ENCODE peak calls at places on chromosomes 2 and 18, in seven cellular contexts. I is GM20000; J is activated effector memory CD4-positive, alpha-beta T cell treated with anti-CD3 and anti-CD28 coated beads, Interleukin-2, amount 50 U/mL, for 16 hours; H is NCI-H1105; B is T follicular helper cell; T is MCF 10A; W is AG20443. D is an unnamed sample.

GRCh38 chr2:240503375-240503774 is 54.4 kb downstream of the ANKMY1 start:
- DNase-seq in H (no peak), I (no peak), J (no peak), W (no peak), T (no peak), B (no peak), D (peak)

GRCh38 chr2:232653441-232653840 is 20.0 kb downstream of the EFHD1 start:
- DNase-seq in J (no peak), H (no peak), B (no peak), I (no peak), W (no peak), T (no peak), D (no peak)

GRCh38 chr2:36445191-36445590 is 89.6 kb downstream of the CRIM1 start:
- DNase-seq in H (no peak), J (no peak), T (no peak), I (no peak), B (no peak), W (no peak), D (no peak)

GRCh38 chr2:73156539-73157124 is 43.9 kb upstream of the RAB11FIP5 start:
- DNase-seq in I (peak), B (no peak), H (no peak), W (peak), J (peak), T (peak), D (peak)

GRCh38 chr18:48826271-48826670 is 124.5 kb downstream of the SMAD7 start:
- DNase-seq in W (no peak), I (no peak), B (no peak), T (no peak), J (no peak), H (no peak), D (peak)

GRCh38 chr2:237184192-237184922 is 98.7 kb downstream of the COPS8 start:
- DNase-seq in H (no peak), J (no peak), W (peak), T (peak), I (no peak), B (no peak), D (no peak)

GRCh38 chr18:47118986-47119385 is 31.3 kb downstream of the HDHD2 start:
- DNase-seq in H (no peak), J (no peak), W (peak), T (no peak), B (no peak), I (no peak), D (no peak)

GRCh38 chr2:43519711-43520221 is 76.1 kb downstream of the THADA start:
- DNase-seq in B (no peak), I (no peak), W (peak), J (no peak), T (peak), H (no peak), D (no peak)

GRCh38 chr18:65352183-65352582 is 398.6 kb upstream of the CDH7 start:
- DNase-seq in J (no peak), H (no peak), W (no peak), B (no peak), T (peak), I (no peak), D (no peak)

GRCh38 chr2:128519517-128520215 is 201.0 kb upstream of the HS6ST1 start:
- DNase-seq in H (no peak), T (no peak), I (no peak), B (no peak), J (no peak), W (no peak), D (no peak)

GRCh38 chr2:145741161-145741560 is 1221.2 kb upstream of the ZEB2 start:
- DNase-seq in W (no peak), T (no peak), I (no peak), B (no peak), H (no peak), J (no peak), D (no peak)

GRCh38 chr2:9732824-9733223 is 102.0 kb upstream of the YWHAQ start:
- DNase-seq in W (no peak), T (no peak), H (no peak), I (no peak), J (no peak), B (no peak), D (no peak)

GRCh38 chr2:37376421-37377186 is 32.2 kb downstream of the QPCT start:
- DNase-seq in T (peak), J (peak), H (no peak), I (peak), W (peak), B (no peak), D (no peak)

GRCh38 chr2:74877376-74877775 is 43.4 kb downstream of the HK2 start:
- DNase-seq in I (no peak), T (no peak), W (no peak), B (no peak), H (no peak), J (no peak), D (no peak)